ENCODE peak calls at places on chromosome 3, in seven cellular contexts. One of them, this sample, is unnamed.
A peak's percentile ranks its signal among the peaks of the same experiment; 100 is the strongest.

GRCh38 chr3:173267716-173268115 is 126.7 kb upstream of the SPATA16 start:
- DNase-seq in breast epithelium: no peak
- DNase-seq in thoracic aorta: no peak
- DNase-seq in suprapubic skin: no peak
- DNase-seq in endodermal cell: no peak
- DNase-seq in A549: no peak
- DNase-seq in neuronal stem cell: no peak
- DNase-seq in this sample: no peak

GRCh38 chr3:70064194-70064787 is 64.8 kb downstream of the SAMMSON start:
- DNase-seq in breast epithelium: no peak
- DNase-seq in thoracic aorta: no peak
- DNase-seq in suprapubic skin: no peak
- DNase-seq in endodermal cell: no peak
- DNase-seq in A549: peak; percentile 51
- DNase-seq in neuronal stem cell: peak; percentile 36
- DNase-seq in this sample: no peak

GRCh38 chr3:190575441-190576190 is 61.7 kb downstream of the IL1RAP start:
- DNase-seq in breast epithelium: no peak
- DNase-seq in thoracic aorta: no peak
- DNase-seq in suprapubic skin: no peak
- DNase-seq in endodermal cell: no peak
- DNase-seq in A549: no peak
- DNase-seq in neuronal stem cell: no peak
- DNase-seq in this sample: no peak

GRCh38 chr3:117846238-117846637 is 1136.7 kb downstream of the TUSC7 start:
- DNase-seq in breast epithelium: no peak
- DNase-seq in thoracic aorta: no peak
- DNase-seq in suprapubic skin: no peak
- DNase-seq in endodermal cell: no peak
- DNase-seq in A549: no peak
- DNase-seq in neuronal stem cell: no peak
- DNase-seq in this sample: no peak

GRCh38 chr3:146503459-146504202 is 34.3 kb upstream of the PLSCR2 start:
- DNase-seq in breast epithelium: no peak
- DNase-seq in thoracic aorta: no peak
- DNase-seq in suprapubic skin: no peak
- DNase-seq in endodermal cell: no peak
- DNase-seq in A549: peak; percentile 88
- DNase-seq in neuronal stem cell: no peak
- DNase-seq in this sample: no peak

GRCh38 chr3:64185436-64185835 is 39.8 kb downstream of the PRICKLE2 start:
- DNase-seq in breast epithelium: no peak
- DNase-seq in thoracic aorta: no peak
- DNase-seq in suprapubic skin: no peak
- DNase-seq in endodermal cell: no peak
- DNase-seq in A549: no peak
- DNase-seq in neuronal stem cell: no peak
- DNase-seq in this sample: no peak

GRCh38 chr3:134627831-134628230 is 23.0 kb downstream of the KY start:
- DNase-seq in breast epithelium: no peak
- DNase-seq in thoracic aorta: no peak
- DNase-seq in suprapubic skin: no peak
- DNase-seq in endodermal cell: peak; percentile 33
- DNase-seq in A549: peak; percentile 55
- DNase-seq in neuronal stem cell: no peak
- DNase-seq in this sample: no peak

GRCh38 chr3:127204841-127205582 is 12.1 kb downstream of the PRR23E start:
- DNase-seq in breast epithelium: no peak
- DNase-seq in thoracic aorta: no peak
- DNase-seq in suprapubic skin: peak; percentile 41
- DNase-seq in endodermal cell: no peak
- DNase-seq in A549: no peak
- DNase-seq in neuronal stem cell: no peak
- DNase-seq in this sample: peak; percentile 24

GRCh38 chr3:140712301-140712700 is 34.4 kb downstream of the TRIM42 start:
- DNase-seq in breast epithelium: no peak
- DNase-seq in thoracic aorta: no peak
- DNase-seq in suprapubic skin: no peak
- DNase-seq in endodermal cell: no peak
- DNase-seq in A549: no peak
- DNase-seq in neuronal stem cell: no peak
- DNase-seq in this sample: no peak

GRCh38 chr3:151210676-151211381 is 7.8 kb upstream of the GPR171 start:
- DNase-seq in breast epithelium: no peak
- DNase-seq in thoracic aorta: no peak
- DNase-seq in suprapubic skin: no peak
- DNase-seq in endodermal cell: no peak
- DNase-seq in A549: no peak
- DNase-seq in neuronal stem cell: no peak
- DNase-seq in this sample: no peak

GRCh38 chr3:31051226-31051625 is 156.8 kb upstream of the GADL1 start:
- DNase-seq in breast epithelium: no peak
- DNase-seq in thoracic aorta: no peak
- DNase-seq in suprapubic skin: no peak
- DNase-seq in endodermal cell: no peak
- DNase-seq in A549: no peak
- DNase-seq in neuronal stem cell: no peak
- DNase-seq in this sample: no peak

GRCh38 chr3:42063886-42064285 is 27.3 kb upstream of the TRAK1 start:
- DNase-seq in breast epithelium: no peak
- DNase-seq in thoracic aorta: no peak
- DNase-seq in suprapubic skin: peak; percentile 72
- DNase-seq in endodermal cell: no peak
- DNase-seq in A549: peak; percentile 45
- DNase-seq in neuronal stem cell: no peak
- DNase-seq in this sample: no peak

GRCh38 chr3:15241341-15241740 is 35.3 kb downstream of the CAPN7 start:
- DNase-seq in breast epithelium: no peak
- DNase-seq in thoracic aorta: no peak
- DNase-seq in suprapubic skin: no peak
- DNase-seq in endodermal cell: peak; percentile 74
- DNase-seq in A549: peak; percentile 32
- DNase-seq in neuronal stem cell: no peak
- DNase-seq in this sample: no peak

GRCh38 chr3:157606392-157607197 is 103.4 kb upstream of the VEPH1 start:
- DNase-seq in breast epithelium: peak; percentile 56
- DNase-seq in thoracic aorta: no peak
- DNase-seq in suprapubic skin: no peak
- DNase-seq in endodermal cell: peak; percentile 97
- DNase-seq in A549: peak; percentile 64
- DNase-seq in neuronal stem cell: peak; percentile 61
- DNase-seq in this sample: no peak

GRCh38 chr3:155791190-155791589 is 14.9 kb downstream of the C3orf33 start:
- DNase-seq in breast epithelium: no peak
- DNase-seq in thoracic aorta: no peak
- DNase-seq in suprapubic skin: no peak
- DNase-seq in endodermal cell: peak; percentile 50
- DNase-seq in A549: peak; percentile 49
- DNase-seq in neuronal stem cell: no peak
- DNase-seq in this sample: no peak

GRCh38 chr3:124660606-124661005 is 69.6 kb upstream of the UMPS start:
- DNase-seq in breast epithelium: no peak
- DNase-seq in thoracic aorta: no peak
- DNase-seq in suprapubic skin: no peak
- DNase-seq in endodermal cell: no peak
- DNase-seq in A549: no peak
- DNase-seq in neuronal stem cell: no peak
- DNase-seq in this sample: no peak

GRCh38 chr3:35772364-35773009 is 133.2 kb downstream of the ARPP21 start:
- DNase-seq in breast epithelium: no peak
- DNase-seq in thoracic aorta: no peak
- DNase-seq in suprapubic skin: no peak
- DNase-seq in endodermal cell: no peak
- DNase-seq in A549: no peak
- DNase-seq in neuronal stem cell: no peak
- DNase-seq in this sample: no peak

GRCh38 chr3:71859128-71859519 is 74.2 kb upstream of the PROK2 start:
- DNase-seq in breast epithelium: no peak
- DNase-seq in thoracic aorta: no peak
- DNase-seq in suprapubic skin: no peak
- DNase-seq in endodermal cell: no peak
- DNase-seq in A549: peak; percentile 42
- DNase-seq in neuronal stem cell: peak; percentile 14
- DNase-seq in this sample: no peak

GRCh38 chr3:164250923-164251322 is 827.4 kb downstream of the SI start:
- DNase-seq in breast epithelium: no peak
- DNase-seq in thoracic aorta: no peak
- DNase-seq in suprapubic skin: no peak
- DNase-seq in endodermal cell: no peak
- DNase-seq in A549: no peak
- DNase-seq in neuronal stem cell: no peak
- DNase-seq in this sample: no peak

GRCh38 chr3:56849698-56850097 is 47.9 kb upstream of the ARHGEF3 start:
- DNase-seq in breast epithelium: no peak
- DNase-seq in thoracic aorta: no peak
- DNase-seq in suprapubic skin: no peak
- DNase-seq in endodermal cell: no peak
- DNase-seq in A549: no peak
- DNase-seq in neuronal stem cell: no peak
- DNase-seq in this sample: no peak

GRCh38 chr3:51622868-51623267 is 48.2 kb upstream of the TEX264 start:
- DNase-seq in breast epithelium: no peak
- DNase-seq in thoracic aorta: no peak
- DNase-seq in suprapubic skin: no peak
- DNase-seq in endodermal cell: no peak
- DNase-seq in A549: no peak
- DNase-seq in neuronal stem cell: no peak
- DNase-seq in this sample: no peak

GRCh38 chr3:127628788-127629456 is at the start of gene PODXL2:
- DNase-seq in breast epithelium: no peak
- DNase-seq in thoracic aorta: no peak
- DNase-seq in suprapubic skin: no peak
- DNase-seq in endodermal cell: peak; percentile 79
- DNase-seq in A549: peak; percentile 47
- DNase-seq in neuronal stem cell: peak; percentile 54
- DNase-seq in this sample: no peak

GRCh38 chr3:197430502-197430901 is 125.3 kb downstream of the BDH1 start:
- DNase-seq in breast epithelium: no peak
- DNase-seq in thoracic aorta: no peak
- DNase-seq in suprapubic skin: no peak
- DNase-seq in endodermal cell: no peak
- DNase-seq in A549: no peak
- DNase-seq in neuronal stem cell: no peak
- DNase-seq in this sample: no peak

GRCh38 chr3:40782086-40782721 is 257.4 kb downstream of the ZNF621 start:
- DNase-seq in breast epithelium: no peak
- DNase-seq in thoracic aorta: no peak
- DNase-seq in suprapubic skin: no peak
- DNase-seq in endodermal cell: peak; percentile 65
- DNase-seq in A549: peak; percentile 27
- DNase-seq in neuronal stem cell: no peak
- DNase-seq in this sample: no peak

GRCh38 chr3:40779039-40779438 is 254.3 kb downstream of the ZNF621 start:
- DNase-seq in breast epithelium: no peak
- DNase-seq in thoracic aorta: no peak
- DNase-seq in suprapubic skin: no peak
- DNase-seq in endodermal cell: peak; percentile 63
- DNase-seq in A549: no peak
- DNase-seq in neuronal stem cell: no peak
- DNase-seq in this sample: no peak

GRCh38 chr3:40780801-40781406 is 256.1 kb downstream of the ZNF621 start:
- DNase-seq in breast epithelium: peak; percentile 67
- DNase-seq in thoracic aorta: peak; percentile 11
- DNase-seq in suprapubic skin: no peak
- DNase-seq in endodermal cell: no peak
- DNase-seq in A549: no peak
- DNase-seq in neuronal stem cell: peak; percentile 14
- DNase-seq in this sample: no peak

DNA sequence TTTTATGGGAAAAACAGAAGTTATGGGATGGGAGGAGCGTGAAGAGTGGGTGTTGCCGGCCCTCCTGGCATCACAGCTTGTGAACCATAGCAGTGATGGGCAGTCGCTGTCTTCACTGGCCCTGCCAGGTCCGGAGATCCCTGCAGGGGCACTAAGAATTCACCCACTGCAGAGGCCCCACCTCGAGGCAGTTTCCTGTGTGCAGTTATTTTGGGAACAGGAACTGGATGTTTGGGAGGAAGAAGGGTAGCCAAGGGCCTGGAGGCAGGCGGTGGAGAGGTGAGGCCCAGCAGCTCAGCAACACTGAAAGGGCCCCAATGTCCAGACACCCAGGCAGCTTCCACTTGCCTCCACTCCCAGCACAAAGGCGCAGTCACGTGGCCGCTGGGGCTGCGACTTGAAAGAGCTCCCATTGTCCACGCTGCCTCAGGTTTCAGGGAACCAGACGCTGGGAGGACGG is 255.6 kb downstream of the ZNF621 start:
- DNase-seq in breast epithelium: peak; percentile 79
- DNase-seq in thoracic aorta: peak; percentile 16
- DNase-seq in suprapubic skin: peak; percentile 90
- DNase-seq in endodermal cell: no peak
- DNase-seq in A549: no peak
- DNase-seq in neuronal stem cell: peak; percentile 51
- DNase-seq in this sample: peak; percentile 87
- H3K4me3 ChIP-seq in breast epithelium: peak overlapping the region; percentile 14
- H3K4me3 ChIP-seq in thoracic aorta: peak overlapping the region; percentile 64
- H3K4me3 ChIP-seq in suprapubic skin: peak overlapping the region; percentile 25
- H3K4me3 ChIP-seq in endodermal cell: no peak overlapping the region
- H3K4me3 ChIP-seq in A549: no peak overlapping the region
- H3K4me3 ChIP-seq in neuronal stem cell: peak overlapping the region; percentile 34
- H3K4me3 ChIP-seq in this sample: peak overlapping the region; percentile 60

GRCh38 chr3:27554706-27555105 is 70.5 kb upstream of the SLC4A7 start:
- DNase-seq in breast epithelium: no peak
- DNase-seq in thoracic aorta: no peak
- DNase-seq in suprapubic skin: no peak
- DNase-seq in endodermal cell: no peak
- DNase-seq in A549: no peak
- DNase-seq in neuronal stem cell: no peak
- DNase-seq in this sample: no peak
- H3K27ac ChIP-seq in breast epithelium: peak overlapping the region; percentile 52
- H3K27ac ChIP-seq in thoracic aorta: peak overlapping the region; percentile 13
- H3K27ac ChIP-seq in suprapubic skin: peak overlapping the region; percentile 27
- H3K27ac ChIP-seq in endodermal cell: no peak overlapping the region
- H3K27ac ChIP-seq in A549: peak overlapping the region; percentile 92
- H3K27ac ChIP-seq in neuronal stem cell: no peak overlapping the region
- H3K27ac ChIP-seq in this sample: no peak overlapping the region

DNA sequence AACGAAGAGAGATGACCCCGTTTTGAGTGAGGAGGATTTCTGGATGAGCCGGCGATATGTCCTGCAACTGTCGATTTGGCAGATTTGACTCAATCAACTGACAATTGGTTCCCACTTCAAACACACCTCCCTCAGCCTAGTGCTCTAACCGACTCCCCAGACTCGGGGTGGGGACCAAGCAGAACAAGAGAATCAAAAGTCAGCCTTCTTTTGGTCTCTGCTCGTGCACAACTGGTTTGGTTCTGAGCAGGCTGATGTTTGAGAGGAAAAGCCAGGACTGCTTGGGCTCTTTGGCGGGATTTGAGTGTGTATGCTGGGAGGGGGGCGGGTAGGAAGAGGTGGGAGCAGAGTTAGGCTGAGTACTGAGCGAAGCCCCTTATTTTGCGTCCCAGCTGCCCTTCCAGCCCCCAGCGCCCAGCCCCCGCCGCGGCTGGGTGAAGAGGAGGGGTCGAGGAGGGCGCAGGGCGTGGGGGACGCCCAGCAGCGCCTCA is 153.4 kb upstream of the GOLIM4 start:
- DNase-seq in breast epithelium: no peak
- DNase-seq in thoracic aorta: no peak
- DNase-seq in suprapubic skin: no peak
- DNase-seq in endodermal cell: no peak
- DNase-seq in A549: peak; percentile 0
- DNase-seq in neuronal stem cell: no peak
- DNase-seq in this sample: no peak
- H3K4me3 ChIP-seq in breast epithelium: peak overlapping the region; percentile 54
- H3K4me3 ChIP-seq in thoracic aorta: peak overlapping the region; percentile 82
- H3K4me3 ChIP-seq in suprapubic skin: peak overlapping the region; percentile 63
- H3K4me3 ChIP-seq in endodermal cell: peak overlapping the region; percentile 96
- H3K4me3 ChIP-seq in A549: peak overlapping the region; percentile 50
- H3K4me3 ChIP-seq in neuronal stem cell: peak overlapping the region; percentile 87
- H3K4me3 ChIP-seq in this sample: peak overlapping the region; percentile 81

GRCh38 chr3:85312326-85312725 is 353.5 kb downstream of the CADM2 start:
- DNase-seq in breast epithelium: no peak
- DNase-seq in thoracic aorta: no peak
- DNase-seq in suprapubic skin: no peak
- DNase-seq in endodermal cell: no peak
- DNase-seq in A549: no peak
- DNase-seq in neuronal stem cell: no peak
- DNase-seq in this sample: no peak
- H3K27ac ChIP-seq in breast epithelium: no peak overlapping the region
- H3K27ac ChIP-seq in thoracic aorta: no peak overlapping the region
- H3K27ac ChIP-seq in suprapubic skin: no peak overlapping the region
- H3K27ac ChIP-seq in endodermal cell: no peak overlapping the region
- H3K27ac ChIP-seq in A549: no peak overlapping the region
- H3K27ac ChIP-seq in neuronal stem cell: no peak overlapping the region
- H3K27ac ChIP-seq in this sample: no peak overlapping the region